ENCODE peak calls at places on chromosomes 12 and 14, in four cellular contexts. One of them, this sample, is unnamed.
A peak's percentile ranks its signal among the peaks of the same experiment; 100 is the strongest.

GRCh38 chr12:49971141-49971540 is 1.6 kb upstream of the AQP6 start:
- DNase-seq in right lobe of liver: no peak
- DNase-seq in BJ: no peak
- DNase-seq in BE2C: no peak
- DNase-seq in this sample: no peak

GRCh38 chr14:99754141-99755067 is 38.8 kb upstream of the EML1 start:
- DNase-seq in BJ: no peak
- DNase-seq in right lobe of liver: peak; percentile 39
- DNase-seq in BE2C: no peak
- DNase-seq in this sample: peak; percentile 65

GRCh38 chr14:104399432-104400155 is 180.0 kb upstream of the C14orf180 start:
- DNase-seq in BE2C: peak; percentile 72
- DNase-seq in right lobe of liver: no peak
- DNase-seq in BJ: no peak
- DNase-seq in this sample: no peak

GRCh38 chr12:27478949-27479348 is 32.4 kb downstream of the SMCO2 start:
- DNase-seq in BE2C: no peak
- DNase-seq in BJ: no peak
- DNase-seq in right lobe of liver: no peak
- DNase-seq in this sample: no peak

GRCh38 chr12:110371408-110372055 is 32.0 kb downstream of the ANAPC7 start:
- DNase-seq in right lobe of liver: no peak
- DNase-seq in BE2C: peak; percentile 73
- DNase-seq in BJ: no peak
- DNase-seq in this sample: no peak

GRCh38 chr12:115416869-115417268 is 732.9 kb upstream of the TBX3 start:
- DNase-seq in BE2C: no peak
- DNase-seq in BJ: no peak
- DNase-seq in right lobe of liver: no peak
- DNase-seq in this sample: no peak

GRCh38 chr14:65070710-65071033 is 31.6 kb downstream of the MAX start:
- DNase-seq in right lobe of liver: no peak
- DNase-seq in BE2C: peak; percentile 62
- DNase-seq in BJ: no peak
- DNase-seq in this sample: no peak

GRCh38 chr12:115101518-115101917 is 417.5 kb upstream of the TBX3 start:
- DNase-seq in BJ: no peak
- DNase-seq in BE2C: no peak
- DNase-seq in right lobe of liver: no peak
- DNase-seq in this sample: no peak

GRCh38 chr14:99605299-99605961 is 1.4 kb upstream of the CCDC85C start:
- DNase-seq in BE2C: peak; percentile 82
- DNase-seq in BJ: no peak
- DNase-seq in right lobe of liver: peak; percentile 85
- DNase-seq in this sample: peak; percentile 85

GRCh38 chr12:97300921-97301320 is 161.7 kb upstream of the RMST start:
- DNase-seq in BE2C: no peak
- DNase-seq in BJ: no peak
- DNase-seq in right lobe of liver: no peak
- DNase-seq in this sample: no peak

GRCh38 chr12:53504004-53504920 is 3.0 kb downstream of the NPFF start:
- DNase-seq in BJ: no peak
- DNase-seq in right lobe of liver: peak; percentile 23
- DNase-seq in BE2C: no peak
- DNase-seq in this sample: no peak

GRCh38 chr12:104480826-104481457 is 24.2 kb downstream of the CHST11 start:
- DNase-seq in right lobe of liver: peak; percentile 67
- DNase-seq in BE2C: no peak
- DNase-seq in BJ: no peak
- DNase-seq in this sample: no peak

GRCh38 chr14:92525318-92526095 is 11.9 kb downstream of the RIN3 start:
- DNase-seq in BE2C: no peak
- DNase-seq in right lobe of liver: no peak
- DNase-seq in BJ: no peak
- DNase-seq in this sample: no peak

GRCh38 chr14:23094666-23095195 is at the start of gene ACIN1:
- DNase-seq in BE2C: no peak
- DNase-seq in BJ: peak; percentile 56
- DNase-seq in right lobe of liver: peak; percentile 98
- DNase-seq in this sample: no peak

GRCh38 chr12:87231818-87232217 is 797.4 kb downstream of the C12orf50 start:
- DNase-seq in BE2C: no peak
- DNase-seq in right lobe of liver: no peak
- DNase-seq in BJ: no peak
- DNase-seq in this sample: no peak

GRCh38 chr12:117494833-117495714 is 133.6 kb upstream of the NOS1 start:
- DNase-seq in BE2C: no peak
- DNase-seq in BJ: no peak
- DNase-seq in right lobe of liver: peak; percentile 83
- DNase-seq in this sample: no peak

GRCh38 chr14:85531141-85531593 is 1.2 kb downstream of the FLRT2 start:
- DNase-seq in BJ: no peak
- DNase-seq in BE2C: no peak
- DNase-seq in right lobe of liver: peak; percentile 53
- DNase-seq in this sample: peak; percentile 83

GRCh38 chr12:124047045-124047566 is 74.1 kb downstream of the ZNF664 start:
- DNase-seq in BE2C: no peak
- DNase-seq in BJ: no peak
- DNase-seq in right lobe of liver: no peak
- DNase-seq in this sample: no peak

GRCh38 chr14:91229743-91230200 is 14.7 kb downstream of the GPR68 start:
- DNase-seq in right lobe of liver: no peak
- DNase-seq in BE2C: no peak
- DNase-seq in BJ: peak; percentile 42
- DNase-seq in this sample: no peak

GRCh38 chr12:93130371-93131049 is 201.4 kb upstream of the EEA1 start:
- DNase-seq in BJ: no peak
- DNase-seq in right lobe of liver: no peak
- DNase-seq in BE2C: no peak
- DNase-seq in this sample: no peak

GRCh38 chr12:125053821-125054220 is 11.4 kb upstream of the AACS start:
- DNase-seq in right lobe of liver: no peak
- DNase-seq in BJ: no peak
- DNase-seq in BE2C: no peak
- DNase-seq in this sample: no peak

GRCh38 chr12:116222358-116222757 is 55.1 kb downstream of the MED13L start:
- DNase-seq in BJ: peak; percentile 35
- DNase-seq in BE2C: peak; percentile 38
- DNase-seq in right lobe of liver: no peak
- DNase-seq in this sample: no peak

GRCh38 chr12:27244680-27245005 is 557 bp downstream of the STK38L start:
- DNase-seq in right lobe of liver: no peak
- DNase-seq in BJ: no peak
- DNase-seq in BE2C: no peak
- DNase-seq in this sample: no peak

GRCh38 chr14:32078794-32079663 is 1.9 kb downstream of the ARHGAP5 start:
- DNase-seq in BE2C: no peak
- DNase-seq in right lobe of liver: no peak
- DNase-seq in BJ: no peak
- DNase-seq in this sample: no peak

GRCh38 chr14:32078030-32078793 is 1.1 kb downstream of the ARHGAP5 start:
- DNase-seq in BE2C: peak; percentile 21
- DNase-seq in BJ: no peak
- DNase-seq in right lobe of liver: no peak
- DNase-seq in this sample: peak; percentile 53

GRCh38 chr14:32076278-32077080 is 625 bp upstream of the ARHGAP5 start:
- DNase-seq in BJ: peak; percentile 74
- DNase-seq in right lobe of liver: peak; percentile 99
- DNase-seq in BE2C: peak; percentile 98
- DNase-seq in this sample: peak; percentile 99

GRCh38 chr14:32075636-32076277 is 1.3 kb upstream of the ARHGAP5 start:
- DNase-seq in BE2C: no peak
- DNase-seq in BJ: no peak
- DNase-seq in right lobe of liver: peak; percentile 73
- DNase-seq in this sample: peak; percentile 84

DNA sequence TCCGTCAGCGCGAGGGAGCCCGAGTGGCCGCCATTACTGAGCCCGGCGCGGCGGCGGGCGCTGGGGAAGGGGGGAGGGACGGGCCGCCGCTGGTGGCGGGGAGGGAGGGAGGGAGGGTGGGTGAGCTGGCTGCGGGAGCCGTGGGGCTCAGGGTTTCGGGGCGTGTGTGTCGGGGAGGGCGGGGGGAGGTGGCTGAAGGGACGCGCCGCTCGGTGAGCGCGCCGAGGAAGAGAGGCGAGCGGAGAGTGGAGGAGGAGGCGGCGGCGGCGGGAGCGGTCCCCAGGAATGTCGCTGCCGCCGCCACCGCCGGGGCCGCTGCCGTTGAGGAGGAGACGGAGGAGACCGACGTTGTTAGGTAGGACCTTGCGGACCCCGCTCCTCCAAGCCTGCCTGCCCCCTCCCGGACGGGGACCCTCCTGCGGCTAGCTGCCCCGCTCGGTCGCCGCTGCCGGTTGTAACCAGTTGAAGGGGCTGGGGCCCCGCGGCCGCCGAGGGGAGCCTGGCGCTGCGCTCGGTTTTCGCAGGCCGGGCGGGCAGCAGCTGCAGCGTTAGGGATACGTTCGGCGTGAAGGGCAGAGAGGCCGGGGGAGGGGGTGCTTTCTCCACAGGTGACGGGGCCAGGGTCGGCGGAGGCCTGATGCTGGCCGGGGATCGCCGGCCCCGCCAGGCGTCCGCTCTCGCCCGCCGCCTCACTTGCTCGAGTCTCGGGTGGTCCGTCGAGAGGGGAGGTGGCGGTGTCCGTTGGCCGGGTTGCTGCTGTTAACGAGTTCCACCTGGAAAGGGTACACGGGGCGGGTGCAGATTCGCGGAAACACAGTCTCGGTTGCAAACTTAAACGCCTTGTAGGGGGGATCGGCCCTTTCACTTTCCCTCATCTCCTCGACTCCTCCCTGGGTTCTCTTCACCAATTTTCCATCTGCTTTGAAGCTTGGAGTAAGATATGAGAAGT is at the start of gene ARHGAP5:
- DNase-seq in right lobe of liver: peak; percentile 69
- DNase-seq in BE2C: peak; percentile 65
- DNase-seq in BJ: no peak
- DNase-seq in this sample: no peak
- TF ChIP-seq CTCF in right lobe of liver: no peak
- TF ChIP-seq CTCF in BE2C: no peak
- TF ChIP-seq CTCF in BJ: peak; percentile 12
- TF ChIP-seq CTCF in this sample: no peak

GRCh38 chr12:89504560-89505346 is 19.8 kb downstream of the GALNT4 start:
- DNase-seq in BJ: no peak
- DNase-seq in right lobe of liver: no peak
- DNase-seq in BE2C: no peak
- DNase-seq in this sample: no peak
- TF ChIP-seq CTCF in BJ: no peak
- TF ChIP-seq CTCF in right lobe of liver: no peak
- TF ChIP-seq CTCF in BE2C: no peak
- TF ChIP-seq CTCF in this sample: no peak

GRCh38 chr12:15794836-15795235 is 5.6 kb upstream of the EPS8 start:
- DNase-seq in right lobe of liver: no peak
- DNase-seq in BE2C: no peak
- DNase-seq in BJ: no peak
- DNase-seq in this sample: no peak

GRCh38 chr12:15787801-15788200 is 1.4 kb downstream of the EPS8 start:
- DNase-seq in BE2C: no peak
- DNase-seq in right lobe of liver: no peak
- DNase-seq in BJ: no peak
- DNase-seq in this sample: no peak

GRCh38 chr12:15794196-15794595 is 5.0 kb upstream of the EPS8 start:
- DNase-seq in BE2C: no peak
- DNase-seq in right lobe of liver: no peak
- DNase-seq in BJ: no peak
- DNase-seq in this sample: no peak

GRCh38 chr12:15788266-15789214 is 648 bp downstream of the EPS8 start:
- DNase-seq in right lobe of liver: peak; percentile 71
- DNase-seq in BJ: no peak
- DNase-seq in BE2C: no peak
- DNase-seq in this sample: peak; percentile 51

GRCh38 chr12:15789215-15790171 is at the start of gene EPS8:
- DNase-seq in right lobe of liver: peak; percentile 95
- DNase-seq in BJ: no peak
- DNase-seq in BE2C: peak; percentile 92
- DNase-seq in this sample: peak; percentile 97
- TF ChIP-seq CTCF in right lobe of liver: no peak
- TF ChIP-seq CTCF in BJ: peak; percentile 18
- TF ChIP-seq CTCF in BE2C: peak; percentile 14
- TF ChIP-seq CTCF in this sample: peak; percentile 19

GRCh38 chr12:132559652-132560420 is 50.5 kb downstream of the LRCOL1 start:
- DNase-seq in BE2C: peak; percentile 62
- DNase-seq in right lobe of liver: no peak
- DNase-seq in BJ: no peak
- DNase-seq in this sample: no peak
- TF ChIP-seq CTCF in BE2C: no peak
- TF ChIP-seq CTCF in right lobe of liver: no peak
- TF ChIP-seq CTCF in BJ: no peak
- TF ChIP-seq CTCF in this sample: no peak

DNA sequence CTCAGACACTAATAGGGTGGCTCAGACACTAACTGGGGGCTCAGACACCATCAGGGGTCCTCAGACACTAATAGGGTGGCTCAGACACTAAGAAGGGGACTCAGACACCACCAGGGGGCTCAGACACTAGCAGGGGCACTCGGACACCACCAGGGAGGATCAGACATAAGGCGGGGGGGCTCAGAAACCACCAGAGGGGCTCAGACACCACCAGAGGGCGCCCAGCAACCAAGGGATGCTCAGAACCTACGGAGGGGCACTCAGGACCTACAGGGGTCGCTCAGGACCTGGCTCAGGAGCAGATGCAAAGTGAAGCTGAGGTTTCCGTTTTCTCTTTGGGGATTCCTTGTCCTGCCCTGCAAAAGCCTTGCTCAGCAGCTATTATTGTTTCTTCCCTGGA is 448.5 kb downstream of the TMEM121 start:
- DNase-seq in BE2C: peak; percentile 64
- DNase-seq in BJ: no peak
- DNase-seq in right lobe of liver: no peak
- DNase-seq in this sample: no peak
- TF ChIP-seq CTCF in BE2C: peak; percentile 59
- TF ChIP-seq CTCF in BJ: no peak
- TF ChIP-seq CTCF in right lobe of liver: no peak
- TF ChIP-seq CTCF in this sample: peak; percentile 13

DNA sequence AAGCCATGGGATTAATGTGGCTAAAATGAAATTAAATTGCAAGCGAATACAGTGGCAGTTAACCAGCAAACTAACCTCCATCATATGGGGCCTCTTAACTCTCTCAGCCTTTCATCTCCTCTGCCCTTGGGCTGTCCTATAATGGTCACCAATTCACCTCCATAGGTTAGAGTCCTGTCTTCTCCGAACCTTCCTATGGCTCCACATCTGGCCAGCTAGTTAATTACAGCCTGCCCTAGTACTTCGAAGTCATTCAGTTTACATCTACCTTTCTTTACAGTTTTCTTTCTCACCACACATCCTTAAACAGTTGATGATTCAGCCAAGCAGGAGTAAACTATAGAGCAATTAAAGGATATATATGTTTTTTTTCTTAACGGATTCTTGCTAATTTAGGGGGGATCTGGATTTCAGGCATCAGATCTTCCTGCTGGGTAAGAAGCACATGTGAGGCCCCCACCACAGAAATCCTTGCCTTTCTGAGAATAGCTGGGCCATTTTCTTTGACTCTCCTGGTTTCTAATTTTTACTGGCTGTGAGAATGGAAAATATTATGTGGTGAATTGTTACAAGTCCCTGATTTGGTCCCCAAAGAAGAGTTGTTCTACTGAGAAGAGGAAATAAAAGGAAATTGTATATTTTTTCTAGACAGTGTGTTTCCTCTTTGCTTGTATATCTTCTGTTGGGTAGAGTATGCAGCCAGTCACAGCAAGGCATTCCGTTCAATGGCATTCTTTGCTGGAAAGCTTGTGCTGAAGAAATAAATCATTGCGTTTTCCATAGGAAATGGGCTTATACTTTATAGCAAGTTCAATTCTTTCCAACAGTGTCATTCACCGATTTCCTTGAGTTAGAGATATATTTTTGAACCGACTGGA is 16.7 kb downstream of the HMGA2 start:
- DNase-seq in right lobe of liver: no peak
- DNase-seq in BE2C: no peak
- DNase-seq in BJ: no peak
- DNase-seq in this sample: no peak
- TF ChIP-seq CTCF in right lobe of liver: no peak
- TF ChIP-seq CTCF in BE2C: no peak
- TF ChIP-seq CTCF in BJ: no peak
- TF ChIP-seq CTCF in this sample: no peak

This sample was measured in kidney.